ENCODE peak calls at places on chromosomes 2 and 18, in four cellular contexts. Q, H, U and M are unnamed samples.
A peak's percentile ranks its signal among the peaks of the same experiment; 100 is the strongest.

GRCh38 chr2:217790681-217791392 is 212.0 kb downstream of the TNS1 start:
- DNase-seq in Q (peak; percentile 68), H (no peak), U (no peak), M (peak; percentile 3)

GRCh38 chr2:8676191-8676914 is 5.5 kb upstream of the ID2 start:
- DNase-seq in Q (peak; percentile 94), H (no peak), U (no peak), M (no peak)

GRCh38 chr18:73462092-73462491 is 594.3 kb upstream of the NETO1 start:
- DNase-seq in Q (no peak), H (no peak), U (no peak), M (no peak)

GRCh38 chr2:128562471-128563347 is 244.0 kb upstream of the HS6ST1 start:
- DNase-seq in Q (no peak), H (no peak), U (no peak), M (no peak)

GRCh38 chr2:10932345-10933151 is 20.8 kb downstream of the KCNF1 start:
- DNase-seq in Q (no peak), H (no peak), U (no peak), M (no peak)

GRCh38 chr2:230893338-230893737 is 28.6 kb downstream of the ITM2C start:
- DNase-seq in Q (no peak), H (no peak), U (no peak), M (peak; percentile 46)

GRCh38 chr2:226796012-226796839 is 3.4 kb downstream of the IRS1 start:
- DNase-seq in Q (no peak), H (no peak), U (no peak), M (no peak)

GRCh38 chr2:45816273-45816672 is 164.8 kb downstream of the PRKCE start:
- DNase-seq in Q (peak; percentile 26), H (no peak), U (no peak), M (no peak)

GRCh38 chr2:73257425-73258125 is 23.5 kb downstream of the CCT7 start:
- DNase-seq in Q (no peak), H (no peak), U (no peak), M (no peak)

GRCh38 chr2:1656961-1657841 is 87.1 kb downstream of the PXDN start:
- DNase-seq in Q (no peak), H (no peak), U (no peak), M (no peak)

GRCh38 chr2:6724572-6725140 is 141.1 kb downstream of the CMPK2 start:
- DNase-seq in Q (no peak), H (no peak), U (no peak), M (no peak)

GRCh38 chr18:33863912-33864311 is 285.9 kb downstream of the ASXL3 start:
- DNase-seq in Q (no peak), H (no peak), U (no peak), M (no peak)

GRCh38 chr2:13821255-13821880 is 811.1 kb upstream of the LRATD1 start:
- DNase-seq in Q (peak; percentile 74), H (no peak), U (no peak), M (no peak)

GRCh38 chr2:48754874-48755273 is 650 bp downstream of the LHCGR start:
- DNase-seq in Q (no peak), H (no peak), U (no peak), M (no peak)

GRCh38 chr2:61969376-61969775 is 63.9 kb downstream of the COMMD1 start:
- DNase-seq in Q (no peak), H (no peak), U (no peak), M (no peak)

GRCh38 chr2:211114826-211115450 is 558.5 kb downstream of the CPS1 start:
- DNase-seq in Q (no peak), H (no peak), U (no peak), M (no peak)

GRCh38 chr2:65055427-65056214 is 595 bp upstream of the CEP68 start:
- DNase-seq in Q (no peak), H (no peak), U (peak; percentile 74), M (peak; percentile 64)

GRCh38 chr2:177038772-177039484 is 173.7 kb upstream of the HNRNPA3 start:
- DNase-seq in Q (peak; percentile 33), H (no peak), U (no peak), M (no peak)

GRCh38 chr2:38200583-38200982 is 124.6 kb upstream of the CYP1B1 start:
- DNase-seq in Q (no peak), H (no peak), U (no peak), M (no peak)

GRCh38 chr2:1115843-1116539 is 165.3 kb downstream of the SNTG2 start:
- DNase-seq in Q (no peak), H (no peak), U (no peak), M (no peak)

GRCh38 chr18:22503803-22504202 is 86.1 kb upstream of the CTAGE1 start:
- DNase-seq in Q (peak; percentile 86), H (no peak), U (no peak), M (no peak)

GRCh38 chr2:229775614-229776313 is 61.4 kb upstream of the DNER start:
- DNase-seq in Q (no peak), H (no peak), U (no peak), M (no peak)

GRCh38 chr2:165081276-165081675 is 122.6 kb downstream of the SCN3A start:
- DNase-seq in Q (no peak), H (no peak), U (no peak), M (no peak)

GRCh38 chr2:102753563-102754159 is 8.2 kb upstream of the TMEM182 start:
- DNase-seq in Q (peak; percentile 45), H (no peak), U (peak; percentile 29), M (peak; percentile 28)

GRCh38 chr2:234687718-234688475 is 191.0 kb upstream of the ARL4C start:
- DNase-seq in Q (no peak), H (no peak), U (no peak), M (no peak)

GRCh38 chr2:111161971-111162370 is 41.3 kb downstream of the BCL2L11 start:
- DNase-seq in Q (no peak), H (no peak), U (no peak), M (no peak)

GRCh38 chr2:234422895-234423505 is 73.9 kb downstream of the ARL4C start:
- DNase-seq in Q (no peak), H (no peak), U (no peak), M (no peak)

GRCh38 chr2:96546321-96546720 is 9.8 kb downstream of the ARID5A start:
- DNase-seq in Q (no peak), H (no peak), U (no peak), M (no peak)

GRCh38 chr2:128390256-128390990 is 71.8 kb upstream of the HS6ST1 start:
- DNase-seq in Q (no peak), H (no peak), U (no peak), M (no peak)

GRCh38 chr2:222903234-222904220 is 42.7 kb downstream of the ACSL3 start:
- DNase-seq in Q (peak; percentile 51), H (no peak), U (peak; percentile 57), M (peak; percentile 63)

GRCh38 chr2:30335981-30336538 is 104.7 kb downstream of the LBH start:
- DNase-seq in Q (no peak), H (no peak), U (peak; percentile 35), M (peak; percentile 27)

GRCh38 chr2:109513749-109514588 is 99.8 kb downstream of the SEPTIN10 start:
- DNase-seq in Q (peak; percentile 94), H (no peak), U (no peak), M (peak; percentile 69)

GRCh38 chr2:231036131-231036530 is 1.2 kb upstream of the C2orf72 start:
- DNase-seq in Q (no peak), H (no peak), U (no peak), M (no peak)